ENCODE peak calls at places on chromosomes 5 and 9, in eight cellular contexts. J is nucleus accumbens; R is brain microvascular endothelial cell; T is memory B cell; O is NCI-H526; U is COLO829; W is activated T-helper 1 cell treated with anti-CD3 and anti-CD28 coated beads, Interleukin-2, amount 50 U/mL, for 16 hours; A is gastrocnemius medialis. Q is an unnamed sample.

GRCh38 chr9:33469891-33470290 is 3.8 kb downstream of the NOL6 start:
- DNase-seq in J (no peak), T (no peak), W (no peak), O (no peak), R (no peak), A (no peak), U (no peak), Q (no peak)

GRCh38 chr5:179166171-179166885 is 106.2 kb downstream of the ZNF354C start:
- DNase-seq in U (no peak), A (no peak), R (no peak), J (no peak), W (no peak), T (no peak), O (no peak), Q (no peak)

GRCh38 chr9:129465834-129466535 is 154.9 kb downstream of the C9orf50 start:
- DNase-seq in T (no peak), A (no peak), R (no peak), J (no peak), O (no peak), W (no peak), U (no peak), Q (no peak)

GRCh38 chr5:56662891-56663290 is 152.5 kb upstream of the MAP3K1 start:
- DNase-seq in W (no peak), J (no peak), O (no peak), R (no peak), U (no peak), T (no peak), A (no peak), Q (no peak)

GRCh38 chr5:91408710-91409109 is 25.6 kb upstream of the ARRDC3 start:
- DNase-seq in U (no peak), A (no peak), T (no peak), O (no peak), W (no peak), R (no peak), J (no peak), Q (no peak)

GRCh38 chr5:42772265-42772993 is 15.8 kb downstream of the CCDC152 start:
- DNase-seq in J (no peak), T (no peak), W (no peak), A (peak), R (no peak), U (no peak), O (no peak), Q (peak)

GRCh38 chr5:38424237-38425080 is 132.0 kb downstream of the LIFR start:
- DNase-seq in J (no peak), T (no peak), R (no peak), U (no peak), W (no peak), A (no peak), O (no peak), Q (no peak)

GRCh38 chr5:67476531-67476930 is 279.9 kb upstream of the CD180 start:
- DNase-seq in R (no peak), U (peak), J (no peak), W (no peak), T (no peak), A (no peak), O (no peak), Q (peak)

GRCh38 chr5:89083791-89084190 is 200.8 kb upstream of the MEF2C start:
- DNase-seq in A (no peak), J (no peak), R (peak), O (no peak), W (no peak), U (peak), T (no peak), Q (peak)

GRCh38 chr5:150186796-150187356 is 3.0 kb upstream of the SLC6A7 start:
- DNase-seq in O (no peak), T (no peak), W (no peak), U (no peak), J (no peak), A (no peak), R (no peak), Q (no peak)

GRCh38 chr5:33936381-33937016 is at the start of gene RXFP3:
- DNase-seq in O (peak), J (no peak), R (peak), A (no peak), T (no peak), U (no peak), W (no peak), Q (peak)

GRCh38 chr5:180628211-180628610 is 21.2 kb downstream of the FLT4 start:
- DNase-seq in R (no peak), A (no peak), T (no peak), O (no peak), U (no peak), J (no peak), W (no peak), Q (no peak)

GRCh38 chr5:140600096-140600495 is 32.9 kb downstream of the CD14 start:
- DNase-seq in J (no peak), T (no peak), U (no peak), A (no peak), W (no peak), R (no peak), O (no peak), Q (no peak)

GRCh38 chr9:107948086-107948485 is 458.5 kb upstream of the KLF4 start:
- DNase-seq in O (no peak), U (no peak), R (no peak), T (no peak), A (no peak), W (no peak), J (no peak), Q (peak)

GRCh38 chr5:141479776-141480175 is 4.0 kb downstream of the PCDHGC3 start:
- DNase-seq in W (no peak), J (no peak), O (peak), A (no peak), U (no peak), R (no peak), T (no peak), Q (no peak)

GRCh38 chr5:151075698-151076331 is 5.0 kb downstream of the TNIP1 start:
- DNase-seq in W (no peak), T (no peak), R (peak), U (no peak), A (no peak), O (no peak), J (no peak), Q (no peak)

GRCh38 chr9:91374939-91375338 is 13.2 kb upstream of the AUH start:
- DNase-seq in T (no peak), U (no peak), W (no peak), J (no peak), A (no peak), O (no peak), R (peak), Q (no peak)

Q was measured in foreskin melanocyte.